ENCODE peak calls at places on chromosomes 13 and 19, in seven cellular contexts. L, D, Z, G, M, X and Y are unnamed samples.

GRCh38 chr13:41542281-41542680 is 84.9 kb downstream of the RGCC start:
- DNase-seq in L (no peak), D (no peak), Z (no peak), G (no peak), M (no peak), X (no peak), Y (no peak)

GRCh38 chr13:44876782-44877324 is 112.4 kb downstream of the NUFIP1 start:
- DNase-seq in L (no peak), D (peak; percentile 15), Z (no peak), G (no peak), M (peak; percentile 96), X (no peak), Y (no peak)

GRCh38 chr19:3547301-3547731 is 8.3 kb downstream of the TEKTIP1 start:
- DNase-seq in L (no peak), D (no peak), Z (peak; percentile 55), G (no peak), M (peak; percentile 68), X (no peak), Y (no peak)

GRCh38 chr13:49540552-49540951 is 44.8 kb downstream of the PHF11 start:
- DNase-seq in L (no peak), D (peak; percentile 68), Z (peak; percentile 9), G (no peak), M (no peak), X (no peak), Y (peak; percentile 9)

GRCh38 chr19:3599776-3600183 is 6.9 kb downstream of the TBXA2R start:
- DNase-seq in L (no peak), D (no peak), Z (no peak), G (no peak), M (peak; percentile 81), X (no peak), Y (no peak)

GRCh38 chr13:33798023-33798422 is 19.9 kb upstream of the RFC3 start:
- DNase-seq in L (no peak), D (no peak), Z (no peak), G (no peak), M (no peak), X (no peak), Y (no peak)

GRCh38 chr19:38930776-38931761 is at the start of gene MRPS12:
- DNase-seq in L (peak; percentile 99), D (peak; percentile 97), Z (peak; percentile 100), G (peak; percentile 97), M (peak; percentile 99), X (peak; percentile 99), Y (peak; percentile 98)

GRCh38 chr13:39364797-39365468 is 238.1 kb downstream of the LHFPL6 start:
- DNase-seq in L (peak; percentile 7), D (no peak), Z (peak; percentile 68), G (peak; percentile 14), M (no peak), X (no peak), Y (peak; percentile 61)

GRCh38 chr19:28420731-28421550 is 792.0 kb downstream of the UQCRFS1 start:
- DNase-seq in L (no peak), D (no peak), Z (no peak), G (no peak), M (no peak), X (no peak), Y (peak; percentile 73)

GRCh38 chr13:108925070-108925469 is 295.7 kb downstream of the MYO16 start:
- DNase-seq in L (no peak), D (no peak), Z (no peak), G (no peak), M (peak; percentile 54), X (no peak), Y (no peak)

GRCh38 chr19:49716154-49716553 is 25.2 kb downstream of the CPT1C start:
- DNase-seq in L (no peak), D (peak; percentile 52), Z (no peak), G (no peak), M (no peak), X (no peak), Y (no peak)

GRCh38 chr19:34172661-34173144 is 399 bp downstream of the LSM14A start:
- DNase-seq in L (no peak), D (no peak), Z (peak; percentile 54), G (no peak), M (no peak), X (no peak), Y (no peak)

GRCh38 chr19:6724631-6725185 is 4.3 kb upstream of the C3 start:
- DNase-seq in L (no peak), D (no peak), Z (no peak), G (no peak), M (no peak), X (no peak), Y (no peak)

GRCh38 chr13:58032676-58033440 is 401.3 kb downstream of the PCDH17 start:
- DNase-seq in L (no peak), D (no peak), Z (no peak), G (no peak), M (no peak), X (no peak), Y (no peak)

GRCh38 chr13:73722120-73722519 is 412.1 kb downstream of the KLF12 start:
- DNase-seq in L (no peak), D (no peak), Z (peak; percentile 59), G (peak; percentile 21), M (no peak), X (peak; percentile 8), Y (peak; percentile 46)

GRCh38 chr19:55113570-55114039 is 3.8 kb downstream of the PPP1R12C start:
- DNase-seq in L (peak; percentile 99), D (no peak), Z (peak; percentile 96), G (peak; percentile 31), M (peak; percentile 89), X (peak; percentile 84), Y (peak; percentile 83)

GRCh38 chr19:52935434-52935833 is 12.2 kb upstream of the ZNF888 start:
- DNase-seq in L (no peak), D (peak; percentile 83), Z (no peak), G (peak; percentile 83), M (no peak), X (no peak), Y (peak; percentile 86)

GRCh38 chr13:113862766-113863510 is 938 bp downstream of the GAS6 start:
- DNase-seq in L (peak; percentile 77), D (no peak), Z (peak; percentile 59), G (no peak), M (peak; percentile 82), X (no peak), Y (no peak)

GRCh38 chr13:75294110-75294509 is 187.9 kb downstream of the TBC1D4 start:
- DNase-seq in L (no peak), D (no peak), Z (no peak), G (no peak), M (no peak), X (no peak), Y (no peak)

GRCh38 chr13:110798595-110798994 is 85.1 kb downstream of the ING1 start:
- DNase-seq in L (no peak), D (no peak), Z (no peak), G (no peak), M (no peak), X (no peak), Y (no peak)

GRCh38 chr13:36297259-36297599 is 385 bp downstream of the CCDC169 start:
- DNase-seq in L (no peak), D (peak; percentile 59), Z (peak; percentile 62), G (no peak), M (no peak), X (no peak), Y (peak; percentile 50)

GRCh38 chr19:29154163-29154562 is 58.8 kb downstream of the UQCRFS1 start:
- DNase-seq in L (no peak), D (no peak), Z (no peak), G (no peak), M (no peak), X (no peak), Y (no peak)

GRCh38 chr13:37870489-37870845 is 895 bp upstream of the TRPC4 start:
- DNase-seq in L (no peak), D (no peak), Z (no peak), G (no peak), M (no peak), X (no peak), Y (no peak)

GRCh38 chr13:37868691-37869505 is 674 bp downstream of the TRPC4 start:
- DNase-seq in L (no peak), D (no peak), Z (peak; percentile 44), G (no peak), M (peak; percentile 76), X (no peak), Y (peak; percentile 58)

GRCh38 chr13:37870895-37871550 is 1.5 kb upstream of the TRPC4 start:
- DNase-seq in L (no peak), D (no peak), Z (peak; percentile 76), G (no peak), M (peak; percentile 77), X (no peak), Y (peak; percentile 82)

GRCh38 chr13:37869506-37869755 is 141 bp downstream of the TRPC4 start:
- DNase-seq in L (no peak), D (no peak), Z (no peak), G (no peak), M (peak; percentile 78), X (no peak), Y (no peak)

GRCh38 chr13:37869756-37870488 is at the start of gene TRPC4:
- DNase-seq in L (peak; percentile 11), D (peak; percentile 5), Z (peak; percentile 76), G (peak; percentile 62), M (peak; percentile 92), X (no peak), Y (peak; percentile 61)
- TF ChIP-seq CTCF in L (no peak), D (no peak), Z (peak; percentile 70), G (peak; percentile 80), M (peak; percentile 81), X (peak; percentile 51), Y (peak; percentile 52)

GRCh38 chr13:24511824-24512207 is 762 bp downstream of the PARP4 start:
- DNase-seq in L (no peak), D (no peak), Z (no peak), G (no peak), M (no peak), X (no peak), Y (no peak)
- H3K4me3 ChIP-seq in L (peak overlapping the region; percentile 70), D (peak overlapping the region; percentile 89), Z (peak overlapping the region; percentile 92), G (peak overlapping the region; percentile 89), M (peak overlapping the region; percentile 92), X (peak overlapping the region; percentile 95), Y (peak overlapping the region; percentile 91)

DNA sequence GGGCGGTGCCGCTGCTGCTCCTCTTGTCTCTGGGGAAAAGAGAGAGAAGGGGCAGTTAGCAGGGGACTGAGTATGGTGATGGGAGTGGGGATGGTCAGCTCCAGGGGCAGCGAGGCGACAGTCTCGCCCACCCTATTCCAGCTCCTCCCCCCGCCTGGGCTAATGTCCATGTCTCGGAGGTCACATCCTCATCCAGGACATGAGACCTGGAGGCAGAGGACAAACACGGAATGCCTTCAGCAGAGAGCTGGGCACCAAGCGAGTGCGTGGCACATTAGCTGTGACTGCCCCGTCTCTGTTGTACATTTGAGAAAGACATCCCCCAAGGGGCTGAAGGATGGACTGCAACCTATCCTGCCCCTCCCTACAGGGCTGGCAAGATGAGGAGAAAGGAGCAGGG is 9.1 kb downstream of the BBC3 start:
- DNase-seq in L (no peak), D (peak; percentile 45), Z (no peak), G (no peak), M (no peak), X (no peak), Y (no peak)
- TF ChIP-seq CTCF in L (no peak), D (no peak), Z (no peak), G (no peak), M (no peak), X (no peak), Y (no peak)

DNA sequence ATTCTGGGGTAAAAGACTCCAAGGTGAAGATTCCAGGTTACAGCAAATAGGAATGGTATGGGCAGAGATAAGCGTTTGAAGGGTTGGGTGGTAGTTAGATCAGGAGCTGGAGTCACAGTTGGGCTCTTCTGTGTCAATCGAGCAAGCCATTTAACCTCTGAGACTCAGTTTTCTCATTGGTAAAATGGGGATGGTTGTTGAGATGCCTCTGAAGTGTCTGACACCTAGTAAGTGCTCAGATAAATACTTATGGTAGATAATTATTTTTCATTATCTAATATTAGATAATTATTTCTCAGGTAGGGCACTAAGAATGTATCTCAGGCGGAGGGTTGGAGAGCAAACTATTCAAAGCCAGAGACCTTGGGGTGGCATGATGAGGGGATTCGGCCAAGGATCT is 7.8 kb downstream of the LTBP4 start:
- DNase-seq in L (no peak), D (no peak), Z (no peak), G (no peak), M (no peak), X (no peak), Y (no peak)
- H3K4me3 ChIP-seq in L (no peak overlapping the region), D (no peak overlapping the region), Z (no peak overlapping the region), G (no peak overlapping the region), M (peak overlapping the region; percentile 75), X (no peak overlapping the region), Y (no peak overlapping the region)